ENCODE peak calls at places on chromosome 4, in four cellular contexts. A is iris pigment epithelial cell, H is WTC11, M is neuronal stem cell. B is an unnamed sample.

GRCh38 chr4:158259955-158260575 is 49.8 kb downstream of the TMEM144 start:
- DNase-seq in H (no peak), M (peak), A (peak), B (no peak)

GRCh38 chr4:138555584-138555983 is 313.4 kb upstream of the SLC7A11 start:
- DNase-seq in H (peak), M (no peak), A (peak), B (no peak)

GRCh38 chr4:128351502-128351901 is 63.9 kb upstream of the PGRMC2 start:
- DNase-seq in M (no peak), A (no peak), H (no peak), B (no peak)

GRCh38 chr4:129358571-129358970 is 262.6 kb downstream of the C4orf33 start:
- DNase-seq in M (no peak), A (peak), H (no peak), B (no peak)

GRCh38 chr4:73103799-73104503 is 34.4 kb upstream of the COX18 start:
- DNase-seq in A (peak), H (no peak), M (no peak), B (no peak)

GRCh38 chr4:19739101-19739651 is 512.5 kb upstream of the SLIT2 start:
- DNase-seq in H (no peak), M (no peak), A (peak), B (no peak)

GRCh38 chr4:64230709-64231310 is 178.4 kb downstream of the TECRL start:
- DNase-seq in M (peak), A (peak), H (no peak), B (no peak)

GRCh38 chr4:96742332-96743014 is 902.6 kb downstream of the PDHA2 start:
- DNase-seq in M (no peak), A (no peak), H (no peak), B (no peak)

GRCh38 chr4:1401409-1402020 is 4.7 kb downstream of the NKX1-1 start:
- DNase-seq in A (no peak), H (no peak), M (no peak), B (no peak)

GRCh38 chr4:158664806-158665205 is 6.9 kb downstream of the C4orf46 start:
- DNase-seq in A (no peak), H (no peak), M (no peak), B (no peak)

GRCh38 chr4:13024147-13025105 is 459.7 kb downstream of the RAB28 start:
- DNase-seq in M (no peak), H (no peak), A (no peak), B (no peak)

GRCh38 chr4:8589831-8590545 is 2.6 kb upstream of the CPZ start:
- DNase-seq in A (peak), M (no peak), H (no peak), B (no peak)

GRCh38 chr4:10063544-10064300 is 42.4 kb upstream of the SLC2A9 start:
- DNase-seq in M (peak), H (peak), A (peak), B (no peak)

GRCh38 chr4:3746701-3747581 is 19.2 kb upstream of the ADRA2C start:
- DNase-seq in H (no peak), A (no peak), M (no peak), B (no peak)

GRCh38 chr4:153987291-153987690 is 198.4 kb upstream of the SFRP2 start:
- DNase-seq in A (peak), H (no peak), M (no peak), B (no peak)

GRCh38 chr4:105387466-105387865 is 86.4 kb downstream of the PPA2 start:
- DNase-seq in M (no peak), A (no peak), H (no peak), B (no peak)

GRCh38 chr4:80931645-80932215 is 98.8 kb upstream of the BMP3 start:
- DNase-seq in M (no peak), A (no peak), H (no peak), B (no peak)

GRCh38 chr4:82906469-82906868 is 5.9 kb downstream of the THAP9 start:
- DNase-seq in M (no peak), H (no peak), A (no peak), B (no peak)

GRCh38 chr4:48778431-48779094 is 1.5 kb downstream of the FRYL start:
- DNase-seq in M (no peak), A (peak), H (no peak), B (no peak)

B was measured in T-helper 9 cell.